ENCODE peak calls at places on chromosomes 3 and 15, in nine cellular contexts. X is epithelial cell of esophagus, L is AML-193, A is EL, S is hippocampal formation, C is NCI-H1092 treated with DMSO at 0.1 percent for 48 hours, O is kidney, G is stromal cell of bone marrow, I is astrocyte. W is an unnamed sample.

GRCh38 chr3:56321892-56322291 is 146.4 kb downstream of the ERC2 start:
- DNase-seq in X (no peak), L (no peak), A (no peak), S (no peak), C (no peak), O (no peak), G (no peak), I (no peak), W (no peak)

GRCh38 chr3:137012097-137012501 is 54.3 kb downstream of the IL20RB start:
- DNase-seq in X (peak; percentile 33), L (no peak), A (peak; percentile 91), S (no peak), C (no peak), O (no peak), G (peak; percentile 66), I (peak; percentile 60), W (no peak)

GRCh38 chr3:137812018-137812417 is 47.9 kb downstream of the SOX14 start:
- DNase-seq in X (no peak), L (no peak), A (no peak), S (no peak), C (no peak), O (no peak), G (no peak), I (no peak), W (no peak)

GRCh38 chr15:74983725-74984231 is 11.6 kb upstream of the SCAMP5 start:
- DNase-seq in X (peak; percentile 69), L (no peak), A (no peak), S (no peak), C (no peak), O (no peak), G (no peak), I (no peak), W (peak; percentile 10)

GRCh38 chr3:153927107-153927506 is 194.1 kb upstream of the ARHGEF26 start:
- DNase-seq in X (peak; percentile 38), L (peak; percentile 15), A (peak; percentile 47), S (no peak), C (no peak), O (no peak), G (peak; percentile 55), I (peak; percentile 79), W (no peak)

GRCh38 chr3:178562143-178562868 is 26.1 kb downstream of the KCNMB2 start:
- DNase-seq in X (no peak), L (no peak), A (peak; percentile 7), S (no peak), C (no peak), O (no peak), G (no peak), I (no peak), W (no peak)

GRCh38 chr3:158801200-158801599 is 654 bp upstream of the MFSD1 start:
- DNase-seq in X (peak; percentile 77), L (no peak), A (no peak), S (peak; percentile 35), C (peak; percentile 2), O (no peak), G (no peak), I (no peak), W (no peak)

GRCh38 chr3:18114894-18115293 is 310.2 kb downstream of the SATB1 start:
- DNase-seq in X (peak; percentile 89), L (no peak), A (no peak), S (no peak), C (no peak), O (no peak), G (no peak), I (no peak), W (no peak)

GRCh38 chr3:169836942-169837275 is 24.2 kb upstream of the LRRC34 start:
- DNase-seq in X (no peak), L (no peak), A (peak; percentile 49), S (no peak), C (no peak), O (no peak), G (no peak), I (no peak), W (no peak)

GRCh38 chr3:182728248-182728647 is 65.1 kb upstream of the ATP11B start:
- DNase-seq in X (no peak), L (no peak), A (no peak), S (no peak), C (no peak), O (no peak), G (no peak), I (no peak), W (no peak)